ENCODE peak calls at places on chromosomes 1 and 21, in six cellular contexts. Q is foreskin keratinocyte, G is cardiac muscle cell, E is heart right ventricle, F is IMR-90, O is PC-3. C is an unnamed sample. For H3K27me3, the result is how much of the 10 kb centered on the place peaks cover.

GRCh38 chr21:16455978-16456377 is 726.2 kb downstream of the USP25 start:
- DNase-seq in Q (no peak), G (peak), E (no peak), F (no peak), O (no peak), C (no peak)

GRCh38 chr1:241888232-241888631 is 40.2 kb downstream of the EXO1 start:
- DNase-seq in Q (peak), G (no peak), E (no peak), F (peak), O (peak), C (no peak)

GRCh38 chr1:43747736-43748135 is 40.4 kb downstream of the ST3GAL3 start:
- DNase-seq in Q (peak), G (no peak), E (no peak), F (peak), O (peak), C (no peak)

GRCh38 chr1:68107771-68108170 is 57.3 kb upstream of the DIRAS3 start:
- DNase-seq in Q (no peak), G (no peak), E (no peak), F (peak), O (peak), C (no peak)

GRCh38 chr1:59015708-59016107 is 231.9 kb upstream of the JUN start:
- DNase-seq in Q (peak), G (no peak), E (no peak), F (peak), O (peak), C (peak)

GRCh38 chr1:112990271-112990670 is 34.3 kb upstream of the SLC16A1 start:
- DNase-seq in Q (peak), G (no peak), E (no peak), F (no peak), O (no peak), C (no peak)

GRCh38 chr1:94642617-94643315 is 101.2 kb upstream of the F3 start:
- DNase-seq in Q (no peak), G (no peak), E (no peak), F (no peak), O (no peak), C (no peak)

GRCh38 chr1:30885580-30886513 is 22.7 kb downstream of the SDC3 start:
- DNase-seq in Q (no peak), G (no peak), E (no peak), F (no peak), O (no peak), C (no peak)

GRCh38 chr1:47701741-47702515 is 264.1 kb downstream of the FOXD2 start:
- DNase-seq in Q (no peak), G (no peak), E (no peak), F (no peak), O (no peak), C (no peak)

GRCh38 chr1:164263540-164263939 is 295.4 kb upstream of the PBX1 start:
- DNase-seq in Q (no peak), G (no peak), E (no peak), F (no peak), O (peak), C (no peak)

GRCh38 chr1:169456029-169456428 is 28.8 kb upstream of the CCDC181 start:
- DNase-seq in Q (no peak), G (no peak), E (no peak), F (no peak), O (peak), C (no peak)

GRCh38 chr1:9291914-9292360 is 757 bp upstream of the SPSB1 start:
- DNase-seq in Q (no peak), G (no peak), E (peak), F (peak), O (peak), C (no peak)

DNA sequence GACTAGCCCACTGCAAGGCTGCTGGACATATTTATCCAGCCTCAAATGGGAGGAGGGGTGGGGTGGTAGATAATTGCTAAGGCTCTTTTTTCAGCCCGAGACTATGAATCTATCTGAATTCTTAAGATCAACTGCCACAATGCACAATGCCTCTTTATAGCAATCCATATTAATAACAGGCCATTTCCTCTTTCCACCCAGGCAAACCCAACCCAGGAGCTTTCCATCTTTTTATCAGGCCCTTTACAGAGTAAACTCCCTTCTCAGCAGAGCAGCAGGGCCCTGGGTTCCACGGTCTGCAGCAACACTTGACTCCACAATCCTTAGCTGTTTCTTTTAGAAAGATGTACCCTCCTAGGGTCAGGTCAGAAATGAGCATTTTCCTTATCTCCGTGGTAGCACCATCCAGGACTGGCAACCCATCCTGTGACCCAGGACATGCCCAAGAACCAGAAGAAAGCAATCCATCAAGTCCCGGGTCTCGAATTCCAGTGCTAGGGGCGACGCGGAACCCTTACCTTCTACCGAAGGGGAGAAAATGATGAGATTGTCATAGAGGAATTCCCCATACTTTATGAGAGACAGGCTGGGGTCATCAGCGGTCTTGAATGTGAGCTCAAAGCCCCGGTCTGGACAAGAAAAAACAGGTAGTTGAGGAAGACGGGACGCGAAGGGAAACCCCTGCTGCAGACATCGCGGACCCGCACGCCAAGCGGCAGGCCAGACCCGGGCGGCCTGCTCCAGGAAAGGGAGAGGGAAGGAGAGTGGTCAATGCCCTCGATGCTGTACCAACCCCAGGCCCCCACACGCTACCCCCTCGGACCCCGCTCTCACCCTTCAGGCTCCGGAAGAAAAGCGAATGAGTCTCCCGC is 570 bp downstream of the DDOST start:
- DNase-seq in Q (peak), G (no peak), E (no peak), F (no peak), O (no peak), C (no peak)
- H3K27me3 ChIP-seq in Q (under half), G (under half), E (under half), F (under half), O (under half), C (under half)

GRCh38 chr1:15064217-15064929 is 89.2 kb upstream of the TMEM51 start:
- DNase-seq in Q (peak), G (no peak), E (no peak), F (no peak), O (peak), C (no peak)
- TF ChIP-seq CTCF in Q (peak), G (no peak), E (no peak), F (no peak), O (peak), C (no peak)

GRCh38 chr21:28091500-28091899 is 901.2 kb downstream of the LTN1 start:
- DNase-seq in Q (no peak), G (no peak), E (no peak), F (no peak), O (no peak), C (no peak)
- H3K27me3 ChIP-seq in Q (under half), G (under half), E (under half), F (under half), O (under half), C (under half)

GRCh38 chr1:99969260-99969728 is 502 bp upstream of the SLC35A3 start:
- DNase-seq in Q (peak), G (no peak), E (no peak), F (no peak), O (peak), C (no peak)

GRCh38 chr1:99968214-99968613 is 1.6 kb upstream of the SLC35A3 start:
- DNase-seq in Q (no peak), G (no peak), E (no peak), F (no peak), O (no peak), C (no peak)

GRCh38 chr1:99965646-99966375 is 4.0 kb upstream of the SLC35A3 start:
- DNase-seq in Q (peak), G (no peak), E (no peak), F (no peak), O (peak), C (no peak)

GRCh38 chr1:99970713-99971255 is 988 bp downstream of the SLC35A3 start:
- DNase-seq in Q (no peak), G (no peak), E (no peak), F (no peak), O (no peak), C (no peak)

GRCh38 chr1:99969729-99970591 is at the start of gene SLC35A3:
- DNase-seq in Q (peak), G (peak), E (peak), F (peak), O (peak), C (no peak)
- TF ChIP-seq CTCF in Q (no peak), G (no peak), E (no peak), F (no peak), O (no peak), C (no peak)

GRCh38 chr1:206136241-206136640 is 19.1 kb upstream of the AVPR1B start:
- DNase-seq in Q (no peak), G (no peak), E (no peak), F (no peak), O (no peak), C (no peak)
- H3K27me3 ChIP-seq in Q (half or more), G (under half), E (under half), F (half or more), O (under half), C (under half)

GRCh38 chr1:32240140-32240951 is 6.7 kb upstream of the FAM167B start:
- DNase-seq in Q (peak), G (peak), E (peak), F (peak), O (peak), C (no peak)
- TF ChIP-seq CTCF in Q (peak), G (peak), E (no peak), F (peak), O (peak), C (peak)

GRCh38 chr1:10808441-10808840 is 12.0 kb upstream of the CASZ1 start:
- DNase-seq in Q (no peak), G (no peak), E (no peak), F (no peak), O (no peak), C (no peak)
- H3K27me3 ChIP-seq in Q (under half), G (under half), E (under half), F (half or more), O (under half), C (under half)

C was measured in BJ.